ENCODE peak calls at places on chromosomes 12 and 14, in nine cellular contexts. J is cardiac muscle cell, M is GM23338, X is prostate gland, G is Calu3, U is heart right ventricle, Y is activated B cell treated with CpG ODN at 0.5 μM for 24 hours, Z is Caco-2, K is kidney. D is an unnamed sample.

GRCh38 chr12:2161478-2161877 is 108.7 kb downstream of the CACNA1C start:
- DNase-seq in J (no peak), M (no peak), X (peak), G (no peak), U (peak), Y (no peak), Z (no peak), K (peak), D (no peak)

GRCh38 chr12:129550353-129550752 is 353.5 kb downstream of the TMEM132D start:
- DNase-seq in J (no peak), M (no peak), X (no peak), G (no peak), U (no peak), Y (no peak), Z (no peak), K (no peak), D (no peak)

GRCh38 chr12:42462486-42462885 is 127.1 kb downstream of the PRICKLE1 start:
- DNase-seq in J (no peak), M (no peak), X (no peak), G (no peak), U (no peak), Y (no peak), Z (no peak), K (no peak), D (no peak)

GRCh38 chr14:53975444-53975843 is 18.8 kb upstream of the BMP4 start:
- DNase-seq in J (no peak), M (no peak), X (no peak), G (no peak), U (no peak), Y (no peak), Z (no peak), K (no peak), D (no peak)

GRCh38 chr12:130677957-130678558 is 38.0 kb downstream of the RIMBP2 start:
- DNase-seq in J (no peak), M (no peak), X (no peak), G (no peak), U (no peak), Y (no peak), Z (no peak), K (no peak), D (no peak)

GRCh38 chr12:30807695-30808034 is 52.9 kb upstream of the CAPRIN2 start:
- DNase-seq in J (no peak), M (no peak), X (no peak), G (no peak), U (no peak), Y (no peak), Z (no peak), K (no peak), D (no peak)

GRCh38 chr14:54399560-54399959 is 2.8 kb downstream of the CDKN3 start:
- DNase-seq in J (no peak), M (no peak), X (no peak), G (no peak), U (no peak), Y (no peak), Z (no peak), K (no peak), D (no peak)

GRCh38 chr12:116538682-116539264 is 20.4 kb upstream of the MAP1LC3B2 start:
- DNase-seq in J (no peak), M (peak), X (no peak), G (no peak), U (no peak), Y (no peak), Z (no peak), K (no peak), D (no peak)

GRCh38 chr12:26331960-26332359 is 136.6 kb downstream of the SSPN start:
- DNase-seq in J (no peak), M (no peak), X (no peak), G (no peak), U (no peak), Y (no peak), Z (no peak), K (no peak), D (no peak)

GRCh38 chr12:96177013-96177412 is 17.2 kb upstream of the ELK3 start:
- DNase-seq in J (no peak), M (no peak), X (no peak), G (no peak), U (no peak), Y (no peak), Z (no peak), K (no peak), D (no peak)

GRCh38 chr12:11555743-11556625 is 93.5 kb upstream of the ETV6 start:
- DNase-seq in J (no peak), M (no peak), X (peak), G (no peak), U (no peak), Y (no peak), Z (no peak), K (no peak), D (no peak)

GRCh38 chr12:68613209-68613904 is 2.7 kb downstream of the RAP1B start:
- DNase-seq in J (no peak), M (no peak), X (no peak), G (no peak), U (no peak), Y (no peak), Z (no peak), K (no peak), D (no peak)

GRCh38 chr14:78598046-78598652 is 428.0 kb downstream of the NRXN3 start:
- DNase-seq in J (peak), M (peak), X (peak), G (peak), U (peak), Y (peak), Z (peak), K (no peak), D (peak)

GRCh38 chr12:80752464-80752863 is 35.8 kb downstream of the MYF5 start:
- DNase-seq in J (no peak), M (no peak), X (no peak), G (no peak), U (no peak), Y (no peak), Z (no peak), K (no peak), D (no peak)

GRCh38 chr12:53098354-53098981 is 1.0 kb downstream of the IGFBP6 start:
- DNase-seq in J (no peak), M (peak), X (no peak), G (peak), U (no peak), Y (no peak), Z (no peak), K (peak), D (no peak)

GRCh38 chr12:53097207-53097563 is 282 bp upstream of the IGFBP6 start:
- DNase-seq in J (no peak), M (peak), X (no peak), G (no peak), U (no peak), Y (no peak), Z (no peak), K (no peak), D (no peak)

GRCh38 chr12:53096761-53097160 is 706 bp upstream of the IGFBP6 start:
- DNase-seq in J (no peak), M (peak), X (no peak), G (no peak), U (no peak), Y (no peak), Z (no peak), K (no peak), D (no peak)

GRCh38 chr12:53098982-53099651 is 1.6 kb downstream of the IGFBP6 start:
- DNase-seq in J (peak), M (peak), X (peak), G (peak), U (peak), Y (peak), Z (peak), K (peak), D (peak)

GRCh38 chr12:53097564-53098353 is at the start of gene IGFBP6:
- DNase-seq in J (peak), M (peak), X (no peak), G (peak), U (peak), Y (peak), Z (peak), K (peak), D (peak)
- TF ChIP-seq CTCF in J (no peak), M (no peak), X (peak), G (no peak), U (no peak), Y (no peak), Z (no peak), K (no peak), D (no peak)

DNA sequence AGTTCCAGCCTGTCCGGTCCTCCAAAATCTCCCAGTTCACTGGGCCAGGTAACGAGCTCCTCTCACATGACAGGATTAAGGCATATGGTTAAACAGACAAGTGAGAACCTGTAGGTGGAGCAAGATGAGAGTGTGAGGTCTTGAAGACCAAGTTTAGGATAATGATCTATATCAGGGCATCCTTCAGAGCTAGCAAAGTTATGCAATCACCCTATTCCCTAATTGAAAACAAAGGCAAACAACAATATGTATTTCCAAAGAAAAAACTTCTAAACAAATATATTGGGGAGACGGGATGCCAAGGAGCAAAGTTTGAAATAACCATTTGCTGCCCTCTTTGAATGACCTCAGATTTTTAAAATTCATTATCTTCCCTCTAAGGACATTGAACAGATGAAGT is 571.2 kb downstream of the BCL11B start:
- DNase-seq in J (no peak), M (no peak), X (no peak), G (no peak), U (no peak), Y (no peak), Z (no peak), K (no peak), D (no peak)
- TF ChIP-seq CTCF in J (no peak), M (no peak), X (no peak), G (no peak), U (no peak), Y (no peak), Z (no peak), K (no peak), D (no peak)

GRCh38 chr12:122819209-122819805 is 15.9 kb upstream of the HIP1R start:
- DNase-seq in J (no peak), M (no peak), X (no peak), G (no peak), U (no peak), Y (no peak), Z (no peak), K (no peak), D (no peak)

GRCh38 chr12:122811777-122812176 is 23.5 kb upstream of the HIP1R start:
- DNase-seq in J (no peak), M (no peak), X (no peak), G (no peak), U (no peak), Y (no peak), Z (no peak), K (no peak), D (no peak)

GRCh38 chr12:122807651-122808050 is 27.6 kb upstream of the HIP1R start:
- DNase-seq in J (no peak), M (no peak), X (no peak), G (no peak), U (no peak), Y (no peak), Z (no peak), K (no peak), D (no peak)

GRCh38 chr12:122813310-122813713 is 21.9 kb upstream of the HIP1R start:
- DNase-seq in J (no peak), M (no peak), X (no peak), G (no peak), U (no peak), Y (peak), Z (no peak), K (no peak), D (no peak)
- TF ChIP-seq CTCF in J (no peak), M (no peak), X (no peak), G (no peak), U (no peak), Y (no peak), Z (no peak), K (no peak), D (no peak)

GRCh38 chr14:56895154-56895553 is 84.9 kb upstream of the OTX2 start:
- DNase-seq in J (peak), M (peak), X (no peak), G (no peak), U (no peak), Y (no peak), Z (no peak), K (no peak), D (no peak)

GRCh38 chr14:56903304-56904021 is 93.2 kb upstream of the OTX2 start:
- DNase-seq in J (no peak), M (peak), X (no peak), G (no peak), U (no peak), Y (no peak), Z (no peak), K (no peak), D (no peak)

GRCh38 chr14:56902413-56902812 is 92.1 kb upstream of the OTX2 start:
- DNase-seq in J (no peak), M (peak), X (no peak), G (no peak), U (no peak), Y (no peak), Z (no peak), K (no peak), D (no peak)

GRCh38 chr14:56896231-56896630 is 86.0 kb upstream of the OTX2 start:
- DNase-seq in J (no peak), M (no peak), X (no peak), G (no peak), U (no peak), Y (no peak), Z (no peak), K (no peak), D (no peak)

GRCh38 chr14:56899829-56900228 is 89.5 kb upstream of the OTX2 start:
- DNase-seq in J (peak), M (peak), X (no peak), G (no peak), U (no peak), Y (no peak), Z (no peak), K (no peak), D (no peak)
- TF ChIP-seq CTCF in J (no peak), M (no peak), X (no peak), G (no peak), U (no peak), Y (no peak), Z (no peak), K (no peak), D (no peak)

GRCh38 chr12:103442187-103442564 is 53.6 kb downstream of the C12orf42 start:
- DNase-seq in J (no peak), M (no peak), X (no peak), G (no peak), U (no peak), Y (no peak), Z (no peak), K (no peak), D (no peak)
- TF ChIP-seq CTCF in J (no peak), M (no peak), X (no peak), G (no peak), U (no peak), Y (no peak), Z (no peak), K (no peak), D (no peak)

DNA sequence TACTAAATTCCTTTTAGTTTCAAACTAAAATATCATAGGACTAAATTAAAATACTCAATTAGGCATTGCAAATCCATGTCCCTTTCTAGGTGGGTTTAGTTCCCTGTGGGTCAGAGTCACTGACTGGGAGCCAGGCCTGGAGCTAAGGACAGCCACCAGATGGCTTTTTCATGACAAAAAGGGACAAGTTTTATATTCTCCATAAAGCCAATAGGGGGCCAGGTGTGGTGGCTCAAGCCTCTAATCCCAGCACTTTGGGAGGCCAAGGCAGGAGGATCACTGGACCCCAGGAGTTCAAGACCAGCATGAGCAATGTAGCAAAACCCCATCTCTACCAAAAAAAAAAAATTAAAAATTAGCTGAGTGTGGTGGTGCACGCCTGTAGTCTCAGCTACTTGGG is 35.4 kb upstream of the EIF5 start:
- DNase-seq in J (no peak), M (no peak), X (no peak), G (no peak), U (no peak), Y (no peak), Z (no peak), K (no peak), D (no peak)
- TF ChIP-seq CTCF in J (no peak), M (peak), X (no peak), G (peak), U (no peak), Y (no peak), Z (no peak), K (no peak), D (no peak)